ENCODE peak calls at places on chromosomes 5 and 9, in seven cellular contexts. One of them, this sample, is unnamed.

GRCh38 chr9:77472646-77473045 is 175.5 kb downstream of the GNA14 start:
- DNase-seq in AG08395: no peak
- DNase-seq in myocyte: no peak
- DNase-seq in lower leg skin: no peak
- DNase-seq in transverse colon: no peak
- DNase-seq in MV-4-11: no peak
- DNase-seq in stimulated activated CD8-positive, alpha-beta memory T cell treated with anti-CD3 and anti-CD28 coated beads, Interleukin-4, amount 100 ng/mL, for 4 hours: no peak
- DNase-seq in this sample: no peak

GRCh38 chr9:93003552-93004407 is 54.7 kb upstream of the SUSD3 start:
- DNase-seq in MV-4-11: no peak
- DNase-seq in lower leg skin: no peak
- DNase-seq in stimulated activated CD8-positive, alpha-beta memory T cell treated with anti-CD3 and anti-CD28 coated beads, Interleukin-4, amount 100 ng/mL, for 4 hours: peak; percentile 32
- DNase-seq in AG08395: peak; percentile 57
- DNase-seq in myocyte: peak; percentile 47
- DNase-seq in transverse colon: peak; percentile 72
- DNase-seq in this sample: peak; percentile 73

GRCh38 chr5:98187945-98188344 is 585.5 kb upstream of the RGMB start:
- DNase-seq in AG08395: no peak
- DNase-seq in myocyte: no peak
- DNase-seq in MV-4-11: no peak
- DNase-seq in lower leg skin: no peak
- DNase-seq in transverse colon: no peak
- DNase-seq in stimulated activated CD8-positive, alpha-beta memory T cell treated with anti-CD3 and anti-CD28 coated beads, Interleukin-4, amount 100 ng/mL, for 4 hours: no peak
- DNase-seq in this sample: no peak

GRCh38 chr9:4985376-4986266 is 549 bp downstream of the JAK2 start:
- DNase-seq in stimulated activated CD8-positive, alpha-beta memory T cell treated with anti-CD3 and anti-CD28 coated beads, Interleukin-4, amount 100 ng/mL, for 4 hours: no peak
- DNase-seq in MV-4-11: peak; percentile 68
- DNase-seq in myocyte: peak; percentile 45
- DNase-seq in lower leg skin: peak; percentile 26
- DNase-seq in AG08395: no peak
- DNase-seq in transverse colon: peak; percentile 77
- DNase-seq in this sample: peak; percentile 32

GRCh38 chr9:4741365-4742031 is 496 bp upstream of the AK3 start:
- DNase-seq in AG08395: peak; percentile 21
- DNase-seq in lower leg skin: peak; percentile 31
- DNase-seq in MV-4-11: no peak
- DNase-seq in transverse colon: peak; percentile 55
- DNase-seq in stimulated activated CD8-positive, alpha-beta memory T cell treated with anti-CD3 and anti-CD28 coated beads, Interleukin-4, amount 100 ng/mL, for 4 hours: no peak
- DNase-seq in myocyte: no peak
- DNase-seq in this sample: peak; percentile 33

GRCh38 chr5:17056056-17056690 is 120.1 kb upstream of the MYO10 start:
- DNase-seq in lower leg skin: peak; percentile 37
- DNase-seq in stimulated activated CD8-positive, alpha-beta memory T cell treated with anti-CD3 and anti-CD28 coated beads, Interleukin-4, amount 100 ng/mL, for 4 hours: no peak
- DNase-seq in myocyte: peak; percentile 55
- DNase-seq in MV-4-11: no peak
- DNase-seq in AG08395: no peak
- DNase-seq in transverse colon: no peak
- DNase-seq in this sample: peak; percentile 11

GRCh38 chr9:98142182-98142924 is 23.3 kb upstream of the TRIM14 start:
- DNase-seq in transverse colon: peak; percentile 93
- DNase-seq in AG08395: no peak
- DNase-seq in stimulated activated CD8-positive, alpha-beta memory T cell treated with anti-CD3 and anti-CD28 coated beads, Interleukin-4, amount 100 ng/mL, for 4 hours: no peak
- DNase-seq in MV-4-11: no peak
- DNase-seq in myocyte: no peak
- DNase-seq in lower leg skin: no peak
- DNase-seq in this sample: no peak

GRCh38 chr9:127599550-127599891 is 12.6 kb upstream of the STXBP1 start:
- DNase-seq in stimulated activated CD8-positive, alpha-beta memory T cell treated with anti-CD3 and anti-CD28 coated beads, Interleukin-4, amount 100 ng/mL, for 4 hours: no peak
- DNase-seq in myocyte: no peak
- DNase-seq in lower leg skin: no peak
- DNase-seq in AG08395: no peak
- DNase-seq in MV-4-11: no peak
- DNase-seq in transverse colon: no peak
- DNase-seq in this sample: no peak

GRCh38 chr5:136207631-136208030 is 14.7 kb upstream of the SMIM32 start:
- DNase-seq in transverse colon: no peak
- DNase-seq in myocyte: no peak
- DNase-seq in stimulated activated CD8-positive, alpha-beta memory T cell treated with anti-CD3 and anti-CD28 coated beads, Interleukin-4, amount 100 ng/mL, for 4 hours: no peak
- DNase-seq in AG08395: no peak
- DNase-seq in lower leg skin: no peak
- DNase-seq in MV-4-11: no peak
- DNase-seq in this sample: no peak

GRCh38 chr9:104780796-104781395 is 17.0 kb downstream of the NIPSNAP3B start:
- DNase-seq in MV-4-11: peak; percentile 64
- DNase-seq in stimulated activated CD8-positive, alpha-beta memory T cell treated with anti-CD3 and anti-CD28 coated beads, Interleukin-4, amount 100 ng/mL, for 4 hours: no peak
- DNase-seq in lower leg skin: no peak
- DNase-seq in transverse colon: no peak
- DNase-seq in AG08395: peak; percentile 44
- DNase-seq in myocyte: peak; percentile 26
- DNase-seq in this sample: peak; percentile 47

GRCh38 chr5:170161069-170161468 is 55.4 kb downstream of the FOXI1 start:
- DNase-seq in lower leg skin: no peak
- DNase-seq in MV-4-11: peak; percentile 71
- DNase-seq in AG08395: no peak
- DNase-seq in stimulated activated CD8-positive, alpha-beta memory T cell treated with anti-CD3 and anti-CD28 coated beads, Interleukin-4, amount 100 ng/mL, for 4 hours: no peak
- DNase-seq in transverse colon: no peak
- DNase-seq in myocyte: no peak
- DNase-seq in this sample: no peak

GRCh38 chr5:80591352-80591751 is 21.3 kb upstream of the ANKRD34B start:
- DNase-seq in transverse colon: no peak
- DNase-seq in AG08395: no peak
- DNase-seq in myocyte: peak; percentile 40
- DNase-seq in stimulated activated CD8-positive, alpha-beta memory T cell treated with anti-CD3 and anti-CD28 coated beads, Interleukin-4, amount 100 ng/mL, for 4 hours: no peak
- DNase-seq in lower leg skin: no peak
- DNase-seq in MV-4-11: no peak
- DNase-seq in this sample: no peak

GRCh38 chr9:126563556-126563955 is 50.2 kb upstream of the LMX1B start:
- DNase-seq in AG08395: no peak
- DNase-seq in stimulated activated CD8-positive, alpha-beta memory T cell treated with anti-CD3 and anti-CD28 coated beads, Interleukin-4, amount 100 ng/mL, for 4 hours: no peak
- DNase-seq in myocyte: no peak
- DNase-seq in MV-4-11: no peak
- DNase-seq in lower leg skin: no peak
- DNase-seq in transverse colon: no peak
- DNase-seq in this sample: peak; percentile 6

GRCh38 chr5:8981016-8981415 is 564.9 kb downstream of the SEMA5A start:
- DNase-seq in stimulated activated CD8-positive, alpha-beta memory T cell treated with anti-CD3 and anti-CD28 coated beads, Interleukin-4, amount 100 ng/mL, for 4 hours: no peak
- DNase-seq in transverse colon: no peak
- DNase-seq in lower leg skin: no peak
- DNase-seq in AG08395: no peak
- DNase-seq in myocyte: no peak
- DNase-seq in MV-4-11: no peak
- DNase-seq in this sample: no peak

GRCh38 chr9:116953271-116953670 is 266.2 kb downstream of the TRIM32 start:
- DNase-seq in stimulated activated CD8-positive, alpha-beta memory T cell treated with anti-CD3 and anti-CD28 coated beads, Interleukin-4, amount 100 ng/mL, for 4 hours: no peak
- DNase-seq in myocyte: no peak
- DNase-seq in lower leg skin: no peak
- DNase-seq in MV-4-11: no peak
- DNase-seq in transverse colon: no peak
- DNase-seq in AG08395: no peak
- DNase-seq in this sample: no peak

GRCh38 chr9:93223241-93224180 is 39.6 kb downstream of the WNK2 start:
- DNase-seq in transverse colon: peak; percentile 66
- DNase-seq in MV-4-11: no peak
- DNase-seq in stimulated activated CD8-positive, alpha-beta memory T cell treated with anti-CD3 and anti-CD28 coated beads, Interleukin-4, amount 100 ng/mL, for 4 hours: no peak
- DNase-seq in lower leg skin: no peak
- DNase-seq in AG08395: peak; percentile 78
- DNase-seq in myocyte: peak; percentile 53
- DNase-seq in this sample: peak; percentile 79

GRCh38 chr9:120931278-120932085 is 4.9 kb upstream of the TRAF1 start:
- DNase-seq in myocyte: peak; percentile 65
- DNase-seq in lower leg skin: no peak
- DNase-seq in transverse colon: no peak
- DNase-seq in MV-4-11: peak; percentile 75
- DNase-seq in AG08395: peak; percentile 70
- DNase-seq in stimulated activated CD8-positive, alpha-beta memory T cell treated with anti-CD3 and anti-CD28 coated beads, Interleukin-4, amount 100 ng/mL, for 4 hours: peak; percentile 65
- DNase-seq in this sample: peak; percentile 70

GRCh38 chr5:162274684-162275083 is 207.1 kb downstream of the GABRG2 start:
- DNase-seq in MV-4-11: no peak
- DNase-seq in stimulated activated CD8-positive, alpha-beta memory T cell treated with anti-CD3 and anti-CD28 coated beads, Interleukin-4, amount 100 ng/mL, for 4 hours: no peak
- DNase-seq in AG08395: no peak
- DNase-seq in transverse colon: no peak
- DNase-seq in myocyte: no peak
- DNase-seq in lower leg skin: no peak
- DNase-seq in this sample: no peak

GRCh38 chr5:134176523-134177196 is at the start of gene SKP1:
- DNase-seq in stimulated activated CD8-positive, alpha-beta memory T cell treated with anti-CD3 and anti-CD28 coated beads, Interleukin-4, amount 100 ng/mL, for 4 hours: peak; percentile 61
- DNase-seq in lower leg skin: peak; percentile 72
- DNase-seq in transverse colon: peak; percentile 87
- DNase-seq in AG08395: peak; percentile 93
- DNase-seq in myocyte: peak; percentile 83
- DNase-seq in MV-4-11: peak; percentile 78
- DNase-seq in this sample: peak; percentile 97

GRCh38 chr9:104346645-104347175 is 157.4 kb upstream of the OR13F1 start:
- DNase-seq in myocyte: no peak
- DNase-seq in lower leg skin: no peak
- DNase-seq in MV-4-11: no peak
- DNase-seq in transverse colon: no peak
- DNase-seq in AG08395: no peak
- DNase-seq in stimulated activated CD8-positive, alpha-beta memory T cell treated with anti-CD3 and anti-CD28 coated beads, Interleukin-4, amount 100 ng/mL, for 4 hours: no peak
- DNase-seq in this sample: no peak

GRCh38 chr5:173583384-173583783 is 33.1 kb downstream of the BOD1 start:
- DNase-seq in transverse colon: no peak
- DNase-seq in MV-4-11: no peak
- DNase-seq in AG08395: no peak
- DNase-seq in stimulated activated CD8-positive, alpha-beta memory T cell treated with anti-CD3 and anti-CD28 coated beads, Interleukin-4, amount 100 ng/mL, for 4 hours: no peak
- DNase-seq in myocyte: no peak
- DNase-seq in lower leg skin: no peak
- DNase-seq in this sample: no peak

GRCh38 chr9:134412298-134412711 is 86.0 kb downstream of the RXRA start:
- DNase-seq in AG08395: no peak
- DNase-seq in stimulated activated CD8-positive, alpha-beta memory T cell treated with anti-CD3 and anti-CD28 coated beads, Interleukin-4, amount 100 ng/mL, for 4 hours: no peak
- DNase-seq in transverse colon: no peak
- DNase-seq in myocyte: no peak
- DNase-seq in lower leg skin: no peak
- DNase-seq in MV-4-11: no peak
- DNase-seq in this sample: no peak

GRCh38 chr5:38871790-38872551 is 26.2 kb downstream of the OSMR start:
- DNase-seq in myocyte: peak; percentile 68
- DNase-seq in transverse colon: no peak
- DNase-seq in AG08395: peak; percentile 94
- DNase-seq in lower leg skin: no peak
- DNase-seq in stimulated activated CD8-positive, alpha-beta memory T cell treated with anti-CD3 and anti-CD28 coated beads, Interleukin-4, amount 100 ng/mL, for 4 hours: no peak
- DNase-seq in MV-4-11: no peak
- DNase-seq in this sample: peak; percentile 84

GRCh38 chr5:179766021-179766725 is 27.6 kb upstream of the LTC4S start:
- DNase-seq in AG08395: peak; percentile 15
- DNase-seq in stimulated activated CD8-positive, alpha-beta memory T cell treated with anti-CD3 and anti-CD28 coated beads, Interleukin-4, amount 100 ng/mL, for 4 hours: no peak
- DNase-seq in myocyte: peak; percentile 49
- DNase-seq in lower leg skin: no peak
- DNase-seq in transverse colon: no peak
- DNase-seq in MV-4-11: no peak
- DNase-seq in this sample: peak; percentile 25

GRCh38 chr5:58545912-58546311 is 37.0 kb upstream of the RAB3C start:
- DNase-seq in lower leg skin: no peak
- DNase-seq in transverse colon: no peak
- DNase-seq in myocyte: no peak
- DNase-seq in MV-4-11: peak; percentile 94
- DNase-seq in stimulated activated CD8-positive, alpha-beta memory T cell treated with anti-CD3 and anti-CD28 coated beads, Interleukin-4, amount 100 ng/mL, for 4 hours: no peak
- DNase-seq in AG08395: no peak
- DNase-seq in this sample: no peak

GRCh38 chr5:36657563-36657995 is 51.2 kb downstream of the SLC1A3 start:
- DNase-seq in stimulated activated CD8-positive, alpha-beta memory T cell treated with anti-CD3 and anti-CD28 coated beads, Interleukin-4, amount 100 ng/mL, for 4 hours: no peak
- DNase-seq in lower leg skin: peak; percentile 91
- DNase-seq in myocyte: peak; percentile 90
- DNase-seq in transverse colon: no peak
- DNase-seq in AG08395: peak; percentile 89
- DNase-seq in MV-4-11: peak; percentile 100
- DNase-seq in this sample: peak; percentile 84

GRCh38 chr5:5297432-5298067 is 124.9 kb upstream of the ICE1 start:
- DNase-seq in lower leg skin: no peak
- DNase-seq in myocyte: no peak
- DNase-seq in transverse colon: no peak
- DNase-seq in MV-4-11: no peak
- DNase-seq in stimulated activated CD8-positive, alpha-beta memory T cell treated with anti-CD3 and anti-CD28 coated beads, Interleukin-4, amount 100 ng/mL, for 4 hours: no peak
- DNase-seq in AG08395: no peak
- DNase-seq in this sample: no peak

This sample was measured in AG20443.